ENCODE peak calls at places on chromosomes 12 and 14, in five cellular contexts. K, N, B, T and C are unnamed samples.

GRCh38 chr12:29176951-29177350 is 27.9 kb downstream of the FAR2 start:
- DNase-seq in K (no peak), N (no peak), B (no peak), T (no peak), C (peak; percentile 48)

GRCh38 chr12:50283924-50284236 is 560 bp upstream of the LIMA1 start:
- DNase-seq in K (no peak), N (no peak), B (no peak), T (no peak), C (no peak)

GRCh38 chr14:68076451-68076850 is 256.9 kb downstream of the RAD51B start:
- DNase-seq in K (no peak), N (no peak), B (no peak), T (no peak), C (no peak)

GRCh38 chr14:44529026-44529425 is 21.9 kb upstream of the FSCB start:
- DNase-seq in K (no peak), N (no peak), B (no peak), T (no peak), C (no peak)

GRCh38 chr12:100141998-100142850 is 450 bp downstream of the BLTP3B start:
- DNase-seq in K (no peak), N (peak; percentile 38), B (no peak), T (peak; percentile 51), C (no peak)

GRCh38 chr12:113232232-113232615 is 11.0 kb downstream of the TPCN1 start:
- DNase-seq in K (no peak), N (no peak), B (no peak), T (no peak), C (no peak)

GRCh38 chr12:103810108-103810507 is 30.9 kb downstream of the NT5DC3 start:
- DNase-seq in K (peak; percentile 26), N (no peak), B (no peak), T (no peak), C (no peak)

GRCh38 chr14:94827711-94828505 is 58.0 kb upstream of the GSC start:
- DNase-seq in K (no peak), N (no peak), B (no peak), T (no peak), C (no peak)

GRCh38 chr12:89350661-89351488 is 1.4 kb downstream of the DUSP6 start:
- DNase-seq in K (no peak), N (no peak), B (no peak), T (no peak), C (no peak)

GRCh38 chr14:37024166-37024565 is 148.2 kb downstream of the SLC25A21 start:
- DNase-seq in K (no peak), N (no peak), B (no peak), T (no peak), C (no peak)

GRCh38 chr14:71076472-71076871 is 169.2 kb downstream of the PCNX1 start:
- DNase-seq in K (no peak), N (no peak), B (no peak), T (no peak), C (no peak)

GRCh38 chr12:57521475-57522018 is 1.1 kb upstream of the MBD6 start:
- DNase-seq in K (peak; percentile 35), N (no peak), B (no peak), T (no peak), C (no peak)